ENCODE peak calls at places on chromosomes 4 and X, in five cellular contexts. B, D, Q, M and X are unnamed samples.

GRCh38 chr4:128856246-128856645 is 46.7 kb downstream of the JADE1 start:
- DNase-seq in B (no peak), D (no peak), Q (no peak), M (no peak), X (no peak)

GRCh38 chr4:24999392-25000104 is 31.2 kb downstream of the LGI2 start:
- DNase-seq in B (no peak), D (no peak), Q (no peak), M (no peak), X (no peak)

GRCh38 chrX:132257116-132257515 is 37.9 kb upstream of the RAP2C start:
- DNase-seq in B (no peak), D (no peak), Q (peak), M (no peak), X (no peak)

GRCh38 chr4:23991444-23991843 is 101.6 kb upstream of the PPARGC1A start:
- DNase-seq in B (no peak), D (no peak), Q (no peak), M (no peak), X (no peak)

GRCh38 chrX:39338583-39338982 is 537.3 kb downstream of the MID1IP1 start:
- DNase-seq in B (no peak), D (no peak), Q (no peak), M (no peak), X (no peak)

GRCh38 chr4:180380733-180381132 is 1862.5 kb upstream of the TENM3 start:
- DNase-seq in B (no peak), D (no peak), Q (peak), M (no peak), X (no peak)

GRCh38 chr4:124070688-124071484 is 641.6 kb downstream of the ANKRD50 start:
- DNase-seq in B (no peak), D (no peak), Q (no peak), M (no peak), X (no peak)

GRCh38 chr4:108466936-108467902 is 153.2 kb upstream of the RPL34 start:
- DNase-seq in B (peak), D (no peak), Q (peak), M (no peak), X (no peak)

GRCh38 chr4:20462426-20463175 is 210.9 kb downstream of the SLIT2 start:
- DNase-seq in B (no peak), D (no peak), Q (peak), M (no peak), X (no peak)

GRCh38 chr4:22515888-22516541 is at the start of gene ADGRA3:
- DNase-seq in B (peak), D (peak), Q (peak), M (peak), X (peak)

GRCh38 chrX:130285069-130285620 is 16.4 kb upstream of the ZNF280C start:
- DNase-seq in B (no peak), D (no peak), Q (no peak), M (no peak), X (no peak)

GRCh38 chrX:37491686-37492085 is 79.8 kb upstream of the LANCL3 start:
- DNase-seq in B (no peak), D (no peak), Q (no peak), M (no peak), X (no peak)

GRCh38 chrX:71870337-71871098 is 40.1 kb upstream of the NHSL2 start:
- DNase-seq in B (peak), D (no peak), Q (no peak), M (no peak), X (no peak)

GRCh38 chr4:138891610-138892009 is 124.0 kb upstream of the NOCT start:
- DNase-seq in B (no peak), D (peak), Q (no peak), M (no peak), X (no peak)

GRCh38 chr4:80012291-80012690 is 60.7 kb downstream of the ANTXR2 start:
- DNase-seq in B (no peak), D (no peak), Q (no peak), M (no peak), X (no peak)

GRCh38 chr4:127896069-127896468 is 15.4 kb downstream of the PLK4 start:
- DNase-seq in B (no peak), D (no peak), Q (no peak), M (no peak), X (no peak)

GRCh38 chr4:20192754-20193521 is 58.8 kb upstream of the SLIT2 start:
- DNase-seq in B (no peak), D (no peak), Q (peak), M (no peak), X (no peak)

GRCh38 chrX:18873189-18873791 is 110.6 kb downstream of the PHKA2 start:
- DNase-seq in B (no peak), D (no peak), Q (peak), M (no peak), X (no peak)

GRCh38 chrX:12946838-12947544 is 27.9 kb upstream of the TMSB4X start:
- DNase-seq in B (peak), D (peak), Q (peak), M (peak), X (peak)

GRCh38 chr4:1367230-1367935 is 20.4 kb downstream of the UVSSA start:
- DNase-seq in B (no peak), D (no peak), Q (no peak), M (no peak), X (no peak)